ENCODE peak calls at places on chromosomes 11 and 22, in seven cellular contexts. K, S, I, Z, O, Q and M are unnamed samples.
A peak's percentile ranks its signal among the peaks of the same experiment; 100 is the strongest.

GRCh38 chr22:29011200-29011867 is 50.3 kb downstream of the C22orf31 start:
- DNase-seq in Z (no peak), Q (peak; percentile 31), O (no peak), S (no peak), I (no peak), K (no peak), M (no peak)

GRCh38 chr22:25488244-25489020 is 76.0 kb upstream of the GRK3 start:
- DNase-seq in K (peak; percentile 78), I (peak; percentile 8), S (peak; percentile 87), O (peak; percentile 82), Q (peak; percentile 35), Z (peak; percentile 5), M (peak; percentile 17)

GRCh38 chr11:102322560-102322959 is 5.3 kb downstream of the BIRC3 start:
- DNase-seq in Z (no peak), S (no peak), O (no peak), Q (no peak), I (no peak), K (no peak), M (no peak)

GRCh38 chr11:29019960-29020683 is 911.9 kb downstream of the METTL15 start:
- DNase-seq in Q (no peak), Z (no peak), O (no peak), I (no peak), S (no peak), K (peak; percentile 68), M (peak; percentile 22)

GRCh38 chr22:39368402-39368801 is 18.6 kb downstream of the SYNGR1 start:
- DNase-seq in O (no peak), I (no peak), Q (no peak), S (no peak), K (no peak), Z (no peak), M (no peak)

GRCh38 chr11:93099811-93100210 is 98.0 kb downstream of the SLC36A4 start:
- DNase-seq in K (peak; percentile 6), O (no peak), I (no peak), Z (no peak), Q (no peak), S (no peak), M (no peak)

GRCh38 chr11:113649311-113649710 is 56.8 kb downstream of the TMPRSS5 start:
- DNase-seq in O (no peak), K (no peak), Q (no peak), Z (no peak), I (no peak), S (no peak), M (no peak)

GRCh38 chr22:38924197-38924952 is 33.0 kb upstream of the APOBEC3A start:
- DNase-seq in Q (peak; percentile 46), I (no peak), Z (peak; percentile 55), S (peak; percentile 82), O (peak; percentile 95), K (peak; percentile 90), M (peak; percentile 44)

GRCh38 chr11:65468874-65469333 is 29.9 kb upstream of the MALAT1 start:
- DNase-seq in O (no peak), I (no peak), S (peak; percentile 90), Z (no peak), K (no peak), Q (no peak), M (no peak)